ENCODE peak calls at places on chromosomes 13 and 19, in four cellular contexts. G is smooth muscle cell of the brain vasculature, O is Calu3, C is NCI-H345. Z is an unnamed sample.

GRCh38 chr13:37132211-37132610 is 26.7 kb upstream of the CSNK1A1L start:
- DNase-seq in G (no peak), O (no peak), C (no peak), Z (no peak)

GRCh38 chr13:24986826-24987225 is 109.1 kb upstream of the PABPC3 start:
- DNase-seq in G (no peak), O (no peak), C (no peak), Z (no peak)

GRCh38 chr19:37654118-37654517 is 1.1 kb downstream of the ZFP30 start:
- DNase-seq in G (no peak), O (no peak), C (no peak), Z (no peak)

GRCh38 chr19:38841787-38842438 is 7.9 kb downstream of the HNRNPL start:
- DNase-seq in G (no peak), O (no peak), C (no peak), Z (no peak)

GRCh38 chr19:55681131-55682087 is 6.4 kb downstream of the EPN1 start:
- DNase-seq in G (no peak), O (no peak), C (no peak), Z (no peak)

GRCh38 chr19:10390652-10391286 is 10.4 kb upstream of the TYK2 start:
- DNase-seq in G (no peak), O (peak), C (peak), Z (peak)

GRCh38 chr13:90564096-90564495 is 783.4 kb upstream of the MIR17HG start:
- DNase-seq in G (no peak), O (no peak), C (no peak), Z (no peak)

GRCh38 chr19:13262450-13262849 is 112.2 kb downstream of the IER2 start:
- DNase-seq in G (no peak), O (no peak), C (no peak), Z (no peak)

GRCh38 chr13:78137404-78138142 is 218.9 kb upstream of the EDNRB start:
- DNase-seq in G (peak), O (peak), C (peak), Z (peak)

GRCh38 chr19:46890423-46891170 is 29.8 kb downstream of the ARHGAP35 start:
- DNase-seq in G (no peak), O (peak), C (no peak), Z (no peak)

GRCh38 chr13:100544866-100545683 is 43.5 kb downstream of the GGACT start:
- DNase-seq in G (no peak), O (no peak), C (no peak), Z (no peak)

GRCh38 chr19:2587001-2587719 is 111.2 kb downstream of the GADD45B start:
- DNase-seq in G (no peak), O (no peak), C (no peak), Z (no peak)

Z was measured in SHP77 treated with DMSO at 0.1 percent for 48 hours.